ENCODE peak calls at places on chromosomes 7 and 10, in four cellular contexts. One of them, this sample, is unnamed.

GRCh38 chr7:151148319-151149259 is 18.9 kb downstream of the GBX1 start:
- DNase-seq in lower lobe of right lung: no peak
- DNase-seq in tibial artery: no peak
- DNase-seq in HCT116: no peak
- DNase-seq in this sample: peak; percentile 9

GRCh38 chr10:34235164-34235832 is 579.8 kb downstream of the PARD3 start:
- DNase-seq in HCT116: no peak
- DNase-seq in tibial artery: no peak
- DNase-seq in lower lobe of right lung: no peak
- DNase-seq in this sample: no peak

GRCh38 chr10:46523119-46523880 is 33.2 kb downstream of the GPRIN2 start:
- DNase-seq in HCT116: peak; percentile 13
- DNase-seq in lower lobe of right lung: peak; percentile 64
- DNase-seq in tibial artery: peak; percentile 71
- DNase-seq in this sample: peak; percentile 5

GRCh38 chr7:11343818-11344413 is 370.2 kb downstream of the PHF14 start:
- DNase-seq in HCT116: peak; percentile 22
- DNase-seq in tibial artery: no peak
- DNase-seq in lower lobe of right lung: no peak
- DNase-seq in this sample: peak; percentile 22

GRCh38 chr7:584122-584465 is 64.4 kb upstream of the PDGFA start:
- DNase-seq in HCT116: no peak
- DNase-seq in tibial artery: no peak
- DNase-seq in lower lobe of right lung: peak; percentile 55
- DNase-seq in this sample: no peak

GRCh38 chr10:21696302-21696701 is 162.3 kb downstream of the MLLT10 start:
- DNase-seq in tibial artery: no peak
- DNase-seq in lower lobe of right lung: no peak
- DNase-seq in HCT116: no peak
- DNase-seq in this sample: no peak

GRCh38 chr7:103343758-103344452 is 662 bp downstream of the DNAJC2 start:
- DNase-seq in HCT116: no peak
- DNase-seq in tibial artery: no peak
- DNase-seq in lower lobe of right lung: peak; percentile 52
- DNase-seq in this sample: peak; percentile 15

GRCh38 chr7:54112568-54112967 is 429.6 kb upstream of the VSTM2A start:
- DNase-seq in tibial artery: no peak
- DNase-seq in HCT116: no peak
- DNase-seq in lower lobe of right lung: no peak
- DNase-seq in this sample: no peak

GRCh38 chr10:131560726-131561390 is 249.3 kb upstream of the TCERG1L start:
- DNase-seq in HCT116: no peak
- DNase-seq in tibial artery: no peak
- DNase-seq in lower lobe of right lung: no peak
- DNase-seq in this sample: no peak

GRCh38 chr7:11319491-11320274 is 346.0 kb downstream of the PHF14 start:
- DNase-seq in tibial artery: no peak
- DNase-seq in lower lobe of right lung: no peak
- DNase-seq in HCT116: no peak
- DNase-seq in this sample: no peak

GRCh38 chr7:92987095-92987494 is 130.7 kb downstream of the SAMD9 start:
- DNase-seq in tibial artery: no peak
- DNase-seq in lower lobe of right lung: no peak
- DNase-seq in HCT116: no peak
- DNase-seq in this sample: no peak

GRCh38 chr10:87559392-87559791 is 54.7 kb downstream of the MINPP1 start:
- DNase-seq in HCT116: no peak
- DNase-seq in lower lobe of right lung: no peak
- DNase-seq in tibial artery: no peak
- DNase-seq in this sample: no peak

GRCh38 chr7:155992107-155992506 is 179.8 kb upstream of the SHH start:
- DNase-seq in HCT116: no peak
- DNase-seq in lower lobe of right lung: no peak
- DNase-seq in tibial artery: no peak
- DNase-seq in this sample: no peak

GRCh38 chr7:7122701-7123281 is 59.6 kb upstream of the C1GALT1 start:
- DNase-seq in tibial artery: no peak
- DNase-seq in HCT116: no peak
- DNase-seq in lower lobe of right lung: no peak
- DNase-seq in this sample: no peak

GRCh38 chr7:26143298-26144044 is 8.5 kb upstream of the NFE2L3 start:
- DNase-seq in lower lobe of right lung: no peak
- DNase-seq in HCT116: no peak
- DNase-seq in tibial artery: no peak
- DNase-seq in this sample: no peak

GRCh38 chr7:135326636-135327280 is 93.1 kb downstream of the STRA8 start:
- DNase-seq in tibial artery: no peak
- DNase-seq in HCT116: no peak
- DNase-seq in lower lobe of right lung: no peak
- DNase-seq in this sample: no peak

GRCh38 chr10:4003348-4003973 is 218.5 kb upstream of the KLF6 start:
- DNase-seq in HCT116: no peak
- DNase-seq in lower lobe of right lung: no peak
- DNase-seq in tibial artery: no peak
- DNase-seq in this sample: no peak

GRCh38 chr10:3469639-3470020 is 297.0 kb upstream of the PITRM1 start:
- DNase-seq in tibial artery: no peak
- DNase-seq in lower lobe of right lung: no peak
- DNase-seq in HCT116: no peak
- DNase-seq in this sample: no peak

GRCh38 chr7:34772296-34772695 is 114.3 kb downstream of the NPSR1 start:
- DNase-seq in lower lobe of right lung: no peak
- DNase-seq in HCT116: no peak
- DNase-seq in tibial artery: no peak
- DNase-seq in this sample: no peak

GRCh38 chr7:43768894-43769272 is 10.4 kb downstream of the BLVRA start:
- DNase-seq in tibial artery: no peak
- DNase-seq in HCT116: no peak
- DNase-seq in lower lobe of right lung: no peak
- DNase-seq in this sample: no peak

GRCh38 chr10:93346712-93347111 is 135.4 kb downstream of the MYOF start:
- DNase-seq in lower lobe of right lung: no peak
- DNase-seq in tibial artery: no peak
- DNase-seq in HCT116: no peak
- DNase-seq in this sample: no peak

GRCh38 chr10:26931223-26931622 is 70.5 kb upstream of the ABI1 start:
- DNase-seq in lower lobe of right lung: no peak
- DNase-seq in tibial artery: no peak
- DNase-seq in HCT116: no peak
- DNase-seq in this sample: peak; percentile 38

GRCh38 chr7:132472463-132473120 is 103.7 kb downstream of the PLXNA4 start:
- DNase-seq in HCT116: no peak
- DNase-seq in tibial artery: peak; percentile 78
- DNase-seq in lower lobe of right lung: no peak
- DNase-seq in this sample: no peak

GRCh38 chr7:93636276-93636675 is 61.8 kb upstream of the CALCR start:
- DNase-seq in HCT116: no peak
- DNase-seq in lower lobe of right lung: no peak
- DNase-seq in tibial artery: no peak
- DNase-seq in this sample: no peak

GRCh38 chr7:6248581-6248980 is 23.8 kb downstream of the CYTH3 start:
- DNase-seq in lower lobe of right lung: no peak
- DNase-seq in HCT116: no peak
- DNase-seq in tibial artery: no peak
- DNase-seq in this sample: no peak

GRCh38 chr7:33449847-33450246 is 320.5 kb downstream of the BBS9 start:
- DNase-seq in HCT116: no peak
- DNase-seq in lower lobe of right lung: no peak
- DNase-seq in tibial artery: no peak
- DNase-seq in this sample: no peak

GRCh38 chr10:132539894-132540293 is 2.3 kb downstream of the INPP5A start:
- DNase-seq in tibial artery: peak; percentile 32
- DNase-seq in lower lobe of right lung: no peak
- DNase-seq in HCT116: no peak
- DNase-seq in this sample: no peak

GRCh38 chr7:37796134-37796775 is 52.1 kb upstream of the NME8 start:
- DNase-seq in HCT116: no peak
- DNase-seq in tibial artery: no peak
- DNase-seq in lower lobe of right lung: no peak
- DNase-seq in this sample: no peak

DNA sequence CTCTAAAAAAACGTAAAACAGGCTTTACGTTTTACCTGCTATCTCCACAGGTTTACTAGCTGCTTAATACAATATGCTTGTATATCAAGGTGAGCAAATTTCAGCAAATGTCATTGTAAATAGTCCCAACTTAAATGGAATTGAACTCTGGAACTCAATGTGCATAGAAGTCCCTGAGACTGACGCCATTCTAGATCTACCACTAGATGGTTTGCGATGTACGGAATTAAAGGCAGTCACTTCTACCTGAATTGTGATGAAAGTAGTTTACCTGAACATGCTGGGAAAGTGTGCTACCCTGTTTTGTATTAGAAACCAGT is 837 bp upstream of the SNX13 start:
- DNase-seq in lower lobe of right lung: no peak
- DNase-seq in tibial artery: no peak
- DNase-seq in HCT116: no peak
- DNase-seq in this sample: no peak
- H3K4me1 ChIP-seq in lower lobe of right lung: peaks cover 33% of the 10 kb centered on the region
- H3K4me1 ChIP-seq in tibial artery: peaks cover 6% of the 10 kb centered on the region
- H3K4me1 ChIP-seq in HCT116: peaks cover 8% of the 10 kb centered on the region
- H3K4me1 ChIP-seq in this sample: peaks cover 14% of the 10 kb centered on the region

DNA sequence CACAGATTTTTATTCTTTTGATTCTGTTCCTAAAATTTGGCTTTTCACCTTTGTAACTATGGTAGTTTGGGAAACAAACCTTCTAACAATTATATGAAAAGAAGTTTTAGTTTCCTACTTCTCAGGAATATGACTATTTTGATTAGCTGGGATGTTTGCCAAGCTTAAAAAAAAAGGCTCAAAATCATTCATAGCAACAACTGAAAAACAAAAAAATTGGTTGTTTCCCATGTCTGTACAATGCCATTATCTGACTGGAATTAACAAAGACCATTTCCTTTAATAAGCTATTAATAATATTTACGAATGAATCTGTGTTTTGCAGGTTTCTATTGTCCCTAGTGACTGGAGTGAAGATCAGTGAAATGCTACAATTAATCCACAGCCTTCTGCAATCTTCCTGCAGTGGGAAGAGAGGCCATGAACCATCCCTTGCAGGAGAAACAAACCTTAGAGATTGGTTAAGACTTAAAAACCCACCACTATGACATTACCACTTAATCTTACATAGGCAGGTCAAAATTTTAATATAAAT is 4.2 kb downstream of the PURB start:
- DNase-seq in lower lobe of right lung: no peak
- DNase-seq in HCT116: no peak
- DNase-seq in tibial artery: no peak
- DNase-seq in this sample: no peak
- H3K4me3 ChIP-seq in lower lobe of right lung: peak overlapping the region; percentile 93
- H3K4me3 ChIP-seq in HCT116: no peak overlapping the region
- H3K4me3 ChIP-seq in tibial artery: peak overlapping the region; percentile 30
- H3K4me3 ChIP-seq in this sample: peak overlapping the region; percentile 2

GRCh38 chr7:27203378-27203953 is 3.6 kb upstream of the HOXA13 start:
- DNase-seq in tibial artery: peak; percentile 13
- DNase-seq in HCT116: no peak
- DNase-seq in lower lobe of right lung: no peak
- DNase-seq in this sample: no peak

GRCh38 chr7:27200761-27201230 is 905 bp upstream of the HOXA13 start:
- DNase-seq in lower lobe of right lung: no peak
- DNase-seq in HCT116: no peak
- DNase-seq in tibial artery: peak; percentile 51
- DNase-seq in this sample: no peak

GRCh38 chr7:27202741-27203134 is 2.8 kb upstream of the HOXA13 start:
- DNase-seq in lower lobe of right lung: no peak
- DNase-seq in HCT116: no peak
- DNase-seq in tibial artery: no peak
- DNase-seq in this sample: peak; percentile 45

GRCh38 chr7:27201231-27202017 is 1.5 kb upstream of the HOXA13 start:
- DNase-seq in HCT116: no peak
- DNase-seq in lower lobe of right lung: no peak
- DNase-seq in tibial artery: peak; percentile 52
- DNase-seq in this sample: peak; percentile 57

GRCh38 chr7:27202018-27202740 is 2.3 kb upstream of the HOXA13 start:
- DNase-seq in lower lobe of right lung: no peak
- DNase-seq in tibial artery: peak; percentile 47
- DNase-seq in HCT116: no peak
- DNase-seq in this sample: peak; percentile 50
- H3K27me3 ChIP-seq in lower lobe of right lung: peaks cover 94% of the 10 kb centered on the region
- H3K27me3 ChIP-seq in tibial artery: peaks cover 98% of the 10 kb centered on the region
- H3K27me3 ChIP-seq in HCT116: no peaks in the 10 kb centered on the region
- H3K27me3 ChIP-seq in this sample: no peaks in the 10 kb centered on the region

GRCh38 chr10:72335394-72336258 is 19.1 kb downstream of the DNAJB12 start:
- DNase-seq in lower lobe of right lung: peak; percentile 43
- DNase-seq in tibial artery: peak; percentile 95
- DNase-seq in HCT116: no peak
- DNase-seq in this sample: no peak
- H3K4me1 ChIP-seq in lower lobe of right lung: peaks cover 76% of the 10 kb centered on the region
- H3K4me1 ChIP-seq in tibial artery: peaks cover 62% of the 10 kb centered on the region
- H3K4me1 ChIP-seq in HCT116: peaks cover 23% of the 10 kb centered on the region
- H3K4me1 ChIP-seq in this sample: peaks cover 8% of the 10 kb centered on the region

This sample was measured in HAP-1.